ENCODE peak calls at places on chromosome 3, in six cellular contexts. L is coronary artery, R is H9, A is ovary, F is uterus, V is right lobe of liver. C is an unnamed sample.

GRCh38 chr3:140344601-140345000 is 333.3 kb upstream of the TRIM42 start:
- DNase-seq in L (no peak), R (no peak), A (no peak), F (no peak), V (no peak), C (no peak)

GRCh38 chr3:36843065-36844051 is 79.0 kb upstream of the DCLK3 start:
- DNase-seq in L (no peak), R (peak), A (no peak), F (no peak), V (no peak), C (no peak)

GRCh38 chr3:135889417-135889816 is 76.1 kb upstream of the PPP2R3A start:
- DNase-seq in L (no peak), R (no peak), A (no peak), F (no peak), V (no peak), C (no peak)

GRCh38 chr3:100553618-100554372 is 55.6 kb upstream of the ADGRG7 start:
- DNase-seq in L (no peak), R (no peak), A (no peak), F (no peak), V (no peak), C (no peak)

GRCh38 chr3:71581451-71581980 is 2.0 kb downstream of the FOXP1 start:
- DNase-seq in L (peak), R (peak), A (peak), F (peak), V (peak), C (peak)

GRCh38 chr3:128094295-128095151 is 29.1 kb downstream of the RUVBL1 start:
- DNase-seq in L (no peak), R (no peak), A (no peak), F (no peak), V (peak), C (peak)

GRCh38 chr3:40055956-40056355 is 246.5 kb downstream of the MYRIP start:
- DNase-seq in L (no peak), R (no peak), A (no peak), F (no peak), V (no peak), C (no peak)

GRCh38 chr3:49641292-49641691 is 32.9 kb upstream of the APEH start:
- DNase-seq in L (no peak), R (no peak), A (no peak), F (no peak), V (no peak), C (no peak)

GRCh38 chr3:107956991-107957467 is 133.8 kb downstream of the CD47 start:
- DNase-seq in L (peak), R (no peak), A (peak), F (peak), V (no peak), C (peak)

GRCh38 chr3:41848745-41849574 is 112.9 kb downstream of the ULK4 start:
- DNase-seq in L (no peak), R (no peak), A (no peak), F (no peak), V (no peak), C (no peak)

GRCh38 chr3:132554437-132554836 is 42.6 kb upstream of the ACKR4 start:
- DNase-seq in L (no peak), R (no peak), A (no peak), F (no peak), V (peak), C (peak)

GRCh38 chr3:194893121-194893979 is 207.7 kb downstream of the FAM43A start:
- DNase-seq in L (peak), R (no peak), A (no peak), F (no peak), V (no peak), C (no peak)

GRCh38 chr3:127691974-127692373 is 19.2 kb downstream of the ABTB1 start:
- DNase-seq in L (no peak), R (no peak), A (no peak), F (no peak), V (no peak), C (no peak)

GRCh38 chr3:170839518-170840100 is 30.4 kb downstream of the RPL22L1 start:
- DNase-seq in L (no peak), R (no peak), A (no peak), F (no peak), V (no peak), C (no peak)

GRCh38 chr3:8840556-8840955 is 71.1 kb upstream of the OXTR start:
- DNase-seq in L (no peak), R (no peak), A (no peak), F (no peak), V (no peak), C (no peak)

GRCh38 chr3:105367406-105368213 is 901 bp downstream of the ALCAM start:
- DNase-seq in L (peak), R (peak), A (peak), F (peak), V (peak), C (peak)

GRCh38 chr3:127254730-127255129 is 33.1 kb downstream of the PRR20G start:
- DNase-seq in L (no peak), R (no peak), A (no peak), F (no peak), V (no peak), C (no peak)

GRCh38 chr3:122705379-122705778 is 24.7 kb downstream of the PARP14 start:
- DNase-seq in L (no peak), R (no peak), A (no peak), F (no peak), V (no peak), C (no peak)

GRCh38 chr3:180252683-180253082 is 215.9 kb upstream of the PEX5L start:
- DNase-seq in L (no peak), R (no peak), A (no peak), F (no peak), V (no peak), C (no peak)

GRCh38 chr3:122563717-122564025 is 429 bp downstream of the PARP9 start:
- DNase-seq in L (no peak), R (no peak), A (peak), F (peak), V (no peak), C (no peak)

GRCh38 chr3:153130312-153130977 is 31.6 kb upstream of the RAP2B start:
- DNase-seq in L (no peak), R (no peak), A (no peak), F (no peak), V (no peak), C (no peak)

GRCh38 chr3:62562596-62562995 is 189.2 kb upstream of the FEZF2 start:
- DNase-seq in L (no peak), R (no peak), A (no peak), F (no peak), V (no peak), C (no peak)

GRCh38 chr3:51673802-51674654 is 3.0 kb downstream of the TEX264 start:
- DNase-seq in L (no peak), R (no peak), A (peak), F (no peak), V (peak), C (no peak)

GRCh38 chr3:45488581-45488980 is 100.2 kb downstream of the LARS2 start:
- DNase-seq in L (no peak), R (no peak), A (no peak), F (no peak), V (no peak), C (no peak)

GRCh38 chr3:43512749-43513404 is 108.9 kb downstream of the ANO10 start:
- DNase-seq in L (no peak), R (no peak), A (no peak), F (no peak), V (no peak), C (no peak)

GRCh38 chr3:172564499-172564898 is 41.3 kb upstream of the TNFSF10 start:
- DNase-seq in L (no peak), R (no peak), A (no peak), F (no peak), V (no peak), C (no peak)

GRCh38 chr3:18044191-18044590 is 301.8 kb upstream of the TBC1D5 start:
- DNase-seq in L (no peak), R (no peak), A (no peak), F (no peak), V (no peak), C (no peak)

GRCh38 chr3:37054370-37054769 is 61.1 kb downstream of the MLH1 start:
- DNase-seq in L (no peak), R (no peak), A (no peak), F (no peak), V (no peak), C (no peak)

GRCh38 chr3:24377218-24377993 is 117.2 kb downstream of the THRB start:
- DNase-seq in L (no peak), R (no peak), A (no peak), F (no peak), V (no peak), C (no peak)
- H3K27ac ChIP-seq in L (peak), R (no peak), A (no peak), F (no peak), V (peak), C (no peak)

DNA sequence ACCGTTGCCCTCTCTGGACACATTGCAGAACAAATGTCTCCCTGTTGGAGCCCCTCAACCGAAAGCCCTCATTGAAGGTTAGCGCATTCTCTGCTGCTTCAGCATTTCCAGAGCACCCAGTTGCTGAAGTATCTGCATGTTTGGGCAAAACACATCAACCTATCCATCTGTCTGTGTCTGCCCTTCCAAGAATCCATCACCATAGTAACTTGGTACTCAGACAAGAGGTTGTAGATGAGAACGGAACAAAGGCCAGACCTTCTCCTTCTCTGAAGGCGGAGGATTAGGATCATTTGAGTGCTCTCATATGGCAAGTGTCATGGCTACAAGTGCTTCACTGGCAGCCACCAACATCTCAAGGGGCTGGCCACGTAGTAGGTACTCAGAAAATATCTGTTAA is 23.1 kb upstream of the RHO start:
- DNase-seq in L (no peak), R (no peak), A (no peak), F (no peak), V (no peak), C (no peak)
- H3K27ac ChIP-seq in L (peak), R (no peak), A (no peak), F (no peak), V (no peak), C (no peak)

GRCh38 chr3:64687781-64688515 is at the start of gene ADAMTS9:
- DNase-seq in L (peak), R (peak), A (peak), F (peak), V (peak), C (peak)

GRCh38 chr3:64686446-64686908 is 1.3 kb downstream of the ADAMTS9 start:
- DNase-seq in L (no peak), R (no peak), A (no peak), F (no peak), V (peak), C (no peak)

GRCh38 chr3:64685800-64686445 is 1.9 kb downstream of the ADAMTS9 start:
- DNase-seq in L (peak), R (peak), A (peak), F (peak), V (peak), C (peak)

GRCh38 chr3:64685331-64685799 is 2.4 kb downstream of the ADAMTS9 start:
- DNase-seq in L (no peak), R (no peak), A (peak), F (peak), V (peak), C (no peak)

GRCh38 chr3:64687381-64687780 is 419 bp downstream of the ADAMTS9 start:
- DNase-seq in L (peak), R (no peak), A (peak), F (no peak), V (peak), C (peak)
- H3K27ac ChIP-seq in L (peak), R (no peak), A (peak), F (peak), V (peak), C (peak)

GRCh38 chr3:169390310-169390731 is 273.2 kb downstream of the MECOM start:
- DNase-seq in L (no peak), R (no peak), A (no peak), F (no peak), V (no peak), C (peak)
- H3K27ac ChIP-seq in L (no peak), R (no peak), A (no peak), F (no peak), V (no peak), C (peak)

DNA sequence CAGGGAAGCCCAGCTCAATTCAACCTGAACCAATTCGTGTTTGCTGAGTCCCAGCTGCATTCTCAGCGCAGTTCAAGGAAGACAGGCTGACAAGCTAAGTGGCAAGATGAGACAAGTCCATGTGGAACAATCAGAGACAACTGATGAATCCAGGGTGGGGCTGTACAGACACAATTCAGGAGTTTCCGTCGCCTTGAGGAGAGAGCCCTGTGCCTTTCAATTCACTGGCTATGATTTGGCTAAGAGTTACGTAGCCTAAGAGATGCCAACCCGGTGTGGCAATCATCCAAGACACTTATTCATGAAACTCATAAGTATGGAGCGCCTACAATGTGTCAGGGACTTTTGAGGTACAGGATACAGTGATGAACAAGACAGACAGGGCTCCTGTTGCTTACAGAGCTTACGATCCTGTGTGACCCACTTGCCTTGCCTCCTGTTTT is 15.5 kb upstream of the ZBED2 start:
- DNase-seq in L (no peak), R (no peak), A (no peak), F (no peak), V (no peak), C (no peak)
- H3K27ac ChIP-seq in L (no peak), R (no peak), A (no peak), F (no peak), V (no peak), C (no peak)

DNA sequence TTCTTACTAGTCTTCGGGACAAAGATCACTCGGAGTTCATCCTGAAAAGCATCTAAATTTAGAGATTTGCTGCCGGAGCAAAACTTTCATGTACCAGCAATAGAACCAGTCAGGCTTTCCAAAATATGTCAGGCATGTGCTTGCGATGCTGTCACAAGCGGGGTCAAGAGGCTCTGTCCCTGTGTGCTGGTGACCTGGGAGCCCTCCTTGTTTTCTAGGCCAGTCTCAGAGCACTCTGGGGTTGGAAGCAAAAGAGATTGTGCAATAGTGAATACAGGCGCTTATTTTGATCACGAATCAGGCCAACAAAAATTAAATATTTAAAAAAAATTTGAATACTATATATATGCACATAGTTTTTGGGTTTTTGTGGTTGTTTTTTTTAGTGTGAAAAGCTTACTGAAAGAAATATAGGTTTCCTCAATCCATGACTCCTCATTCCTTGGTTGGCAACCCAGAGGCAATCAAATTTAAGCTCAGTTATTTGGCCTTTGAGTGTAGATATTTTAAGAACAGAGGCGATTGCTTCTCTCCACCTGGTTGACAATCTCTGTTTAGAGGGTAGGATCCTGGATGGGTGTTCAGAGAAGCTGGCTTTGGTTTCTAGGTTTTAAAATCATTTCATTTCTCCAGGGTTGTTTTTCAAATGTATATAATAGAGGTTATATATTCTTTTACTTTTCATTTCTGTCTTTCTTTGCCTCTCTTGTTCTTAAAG is 8.4 kb upstream of the KLHL24 start:
- DNase-seq in L (peak), R (no peak), A (no peak), F (no peak), V (peak), C (no peak)
- H3K27ac ChIP-seq in L (peak), R (no peak), A (no peak), F (no peak), V (no peak), C (no peak)

DNA sequence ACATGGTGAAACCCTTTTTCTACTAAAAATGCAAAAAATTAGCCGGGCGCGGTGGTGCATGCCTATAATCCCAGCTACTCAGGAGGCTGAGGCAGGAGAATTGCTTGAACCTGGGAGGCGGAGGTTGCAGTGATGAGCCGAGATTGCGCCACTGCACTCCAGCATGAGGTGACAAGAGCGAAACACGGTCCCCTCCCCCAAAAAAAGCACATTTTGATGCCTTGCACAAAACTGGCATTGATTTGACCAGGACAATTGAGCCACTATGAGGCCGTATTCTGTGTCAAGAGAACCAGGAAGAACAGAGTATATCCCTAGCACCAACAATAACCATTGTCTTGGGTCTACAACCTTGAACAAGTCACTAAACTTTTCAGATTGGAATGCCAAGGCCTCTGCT is 50.6 kb downstream of the SH3BP5 start:
- DNase-seq in L (no peak), R (no peak), A (no peak), F (no peak), V (no peak), C (no peak)
- H3K27ac ChIP-seq in L (no peak), R (no peak), A (no peak), F (no peak), V (no peak), C (no peak)